ENCODE peak calls at places on chromosomes 6 and 20, in seven cellular contexts. W, Y, T, E, L, U and K are unnamed samples.

GRCh38 chr6:29563435-29563834 is 3.9 kb upstream of the UBD start:
- DNase-seq in Y (no peak), T (no peak), L (no peak), W (no peak), U (no peak), E (no peak), K (no peak)

GRCh38 chr6:1988843-1989242 is 256.6 kb downstream of the GMDS start:
- DNase-seq in W (no peak), Y (no peak), U (no peak), L (no peak), T (no peak), E (no peak), K (no peak)

GRCh38 chr6:16299861-16300260 is 61.5 kb downstream of the GMPR start:
- DNase-seq in W (no peak), U (no peak), Y (no peak), L (no peak), T (no peak), E (no peak), K (no peak)

GRCh38 chr20:58233881-58234528 is 5.6 kb upstream of the ANKRD60 start:
- DNase-seq in W (no peak), U (no peak), Y (peak), L (no peak), T (no peak), E (peak), K (peak)

GRCh38 chr20:61725966-61726365 is 339.7 kb downstream of the TAF4 start:
- DNase-seq in W (no peak), U (no peak), Y (no peak), T (no peak), E (no peak), L (no peak), K (no peak)

GRCh38 chr20:23180451-23180921 is 94.4 kb upstream of the CD93 start:
- DNase-seq in E (no peak), L (no peak), T (no peak), Y (no peak), U (peak), W (no peak), K (no peak)

GRCh38 chr6:137222376-137222775 is 3.2 kb upstream of the IFNGR1 start:
- DNase-seq in U (no peak), W (no peak), L (no peak), Y (no peak), E (peak), T (no peak), K (no peak)

GRCh38 chr20:64247312-64247627 is 8.3 kb upstream of the PCMTD2 start:
- DNase-seq in T (no peak), W (no peak), U (no peak), L (no peak), Y (peak), E (no peak), K (no peak)

GRCh38 chr20:53354314-53354713 is 239.3 kb downstream of the ZNF217 start:
- DNase-seq in L (no peak), E (no peak), T (no peak), U (no peak), Y (no peak), W (no peak), K (no peak)

GRCh38 chr6:170033666-170034065 is 257.2 kb downstream of the DLL1 start:
- DNase-seq in W (no peak), E (no peak), L (no peak), U (no peak), T (no peak), Y (no peak), K (no peak)

GRCh38 chr20:37711987-37712961 is 18.4 kb downstream of the CTNNBL1 start:
- DNase-seq in T (no peak), L (no peak), E (peak), Y (no peak), W (no peak), U (peak), K (no peak)

GRCh38 chr6:85085875-85086274 is 321.5 kb upstream of the TBX18 start:
- DNase-seq in L (no peak), T (no peak), U (no peak), W (no peak), E (no peak), Y (no peak), K (no peak)

GRCh38 chr6:37507082-37507481 is 7.4 kb upstream of the CCDC167 start:
- DNase-seq in Y (no peak), U (no peak), L (no peak), E (no peak), W (no peak), T (no peak), K (no peak)

GRCh38 chr6:70857387-70858077 is 99.3 kb downstream of the B3GAT2 start:
- DNase-seq in U (no peak), E (no peak), W (no peak), T (no peak), L (no peak), Y (no peak), K (no peak)

GRCh38 chr6:76262240-76262639 is 189.8 kb upstream of the IMPG1 start:
- DNase-seq in U (no peak), E (no peak), L (no peak), W (no peak), T (no peak), Y (no peak), K (no peak)
- TF ChIP-seq POLR2A in U (no peak), E (no peak), L (no peak), W (no peak), T (no peak), Y (no peak), K (no peak)

GRCh38 chr20:31594002-31594557 is 11.0 kb upstream of the ID1 start:
- DNase-seq in W (no peak), Y (no peak), U (no peak), T (no peak), E (no peak), L (no peak), K (no peak)

GRCh38 chr20:31595380-31595653 is 9.8 kb upstream of the ID1 start:
- DNase-seq in E (no peak), W (no peak), T (no peak), L (no peak), Y (no peak), U (no peak), K (no peak)

GRCh38 chr20:31594558-31595379 is 10.3 kb upstream of the ID1 start:
- DNase-seq in W (peak), U (peak), T (no peak), L (no peak), E (peak), Y (no peak), K (no peak)

GRCh38 chr20:31595654-31596411 is 9.3 kb upstream of the ID1 start:
- DNase-seq in T (peak), W (peak), L (peak), E (peak), U (peak), Y (peak), K (peak)

GRCh38 chr20:31593221-31594001 is 11.7 kb upstream of the ID1 start:
- DNase-seq in T (peak), U (no peak), L (peak), Y (no peak), E (peak), W (no peak), K (peak)
- TF ChIP-seq POLR2A in T (no peak), U (no peak), L (no peak), Y (no peak), E (no peak), W (peak), K (peak)

GRCh38 chr20:44208770-44209169 is 1.8 kb downstream of the OSER1 start:
- DNase-seq in U (no peak), T (no peak), L (peak), Y (no peak), W (no peak), E (no peak), K (no peak)

GRCh38 chr20:44209691-44210421 is 715 bp downstream of the OSER1 start:
- DNase-seq in Y (no peak), U (no peak), W (peak), L (peak), E (peak), T (no peak), K (no peak)

GRCh38 chr20:44211177-44212039 is 837 bp upstream of the OSER1 start:
- DNase-seq in E (no peak), Y (no peak), U (no peak), T (no peak), L (peak), W (peak), K (no peak)

GRCh38 chr20:44212792-44213191 is 2.2 kb upstream of the OSER1 start:
- DNase-seq in E (no peak), Y (no peak), U (no peak), T (no peak), L (peak), W (no peak), K (no peak)

DNA sequence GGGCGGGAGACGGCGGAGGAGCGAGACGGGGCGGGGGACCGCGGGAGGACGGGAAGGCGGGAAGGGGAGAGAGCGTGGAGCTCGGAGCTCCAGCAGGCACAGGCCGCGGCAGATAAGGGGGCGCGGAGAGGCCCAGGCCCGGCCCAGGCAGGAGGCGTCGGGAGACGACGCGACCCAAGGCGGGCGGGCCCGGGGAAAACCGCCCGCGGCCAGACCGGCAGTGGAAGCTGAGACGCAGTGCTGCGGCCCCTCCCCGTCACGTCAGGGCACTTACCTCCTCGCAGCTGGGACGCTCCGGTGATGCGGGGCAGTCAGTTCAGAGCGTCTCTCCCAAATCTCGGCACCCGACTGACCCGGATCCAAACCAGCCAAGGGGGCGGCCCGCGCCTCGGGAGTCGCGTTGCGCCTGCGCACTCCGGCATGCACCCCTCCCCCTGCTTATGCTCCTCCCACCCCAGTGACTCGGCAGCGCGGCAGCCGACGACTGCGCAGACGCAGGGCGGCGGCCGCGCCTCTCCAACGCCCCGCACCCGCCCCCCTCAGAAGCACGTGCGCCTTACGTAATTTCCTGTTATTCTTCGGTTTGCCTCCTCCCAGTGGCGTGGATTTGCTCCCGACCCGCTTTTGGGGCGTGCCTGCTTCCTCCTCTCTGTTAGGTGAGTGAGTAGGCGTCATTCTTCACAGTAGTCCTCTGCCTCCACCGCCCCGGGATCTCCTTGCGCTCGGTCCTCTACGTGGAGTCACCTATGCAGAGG is at the start of gene OSER1:
- DNase-seq in E (peak), U (peak), W (peak), L (peak), T (peak), Y (peak), K (peak)
- TF ChIP-seq POLR2A in E (peak), U (peak), W (peak), L (peak), T (peak), Y (peak), K (peak)

DNA sequence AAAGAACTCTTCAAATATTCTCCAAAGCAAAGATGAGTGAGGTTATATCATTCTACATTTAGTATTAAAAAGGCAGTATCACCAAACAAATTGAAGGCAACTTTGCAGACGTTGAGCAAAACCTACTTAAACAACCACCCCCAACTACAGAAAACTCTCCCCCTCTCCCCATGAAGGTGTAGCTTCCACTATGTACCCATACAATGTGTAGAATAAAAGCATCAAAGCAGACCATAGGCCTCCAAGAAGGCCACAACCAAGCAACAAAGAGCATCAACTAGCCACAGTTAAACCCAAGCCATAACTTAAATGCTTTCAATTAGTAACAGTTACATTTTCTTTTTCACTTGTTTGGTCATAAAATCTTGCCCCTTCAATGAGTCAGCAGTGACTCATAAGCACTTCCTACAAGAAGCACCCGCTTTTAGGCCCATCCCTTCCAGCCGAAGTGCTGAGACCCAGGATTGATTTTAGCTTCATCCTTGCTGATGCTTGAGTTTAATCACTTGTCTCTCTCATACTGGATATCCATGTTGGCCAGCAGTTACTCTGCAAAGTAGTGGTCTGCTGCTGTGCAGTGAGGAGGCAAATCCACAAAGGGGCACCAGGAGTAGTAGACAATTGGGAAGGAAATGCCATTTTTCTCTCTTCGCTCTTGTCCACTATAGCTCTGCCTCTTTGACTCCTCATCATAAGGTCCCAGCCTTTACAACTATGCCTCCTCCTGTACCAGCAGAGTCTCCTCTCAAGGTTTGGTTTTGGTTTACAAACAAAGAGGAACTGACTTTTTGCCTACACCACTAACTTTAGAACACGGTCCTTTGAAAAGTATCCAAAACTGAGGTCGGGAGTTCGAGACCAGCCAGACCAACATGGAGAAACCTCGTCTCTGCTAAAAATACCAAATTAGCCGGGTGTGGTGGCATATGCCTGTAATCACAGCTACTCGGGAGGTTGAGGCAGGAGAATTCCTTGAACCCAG is 8.4 kb upstream of the NUP153 start:
- DNase-seq in W (peak), Y (no peak), E (peak), U (no peak), T (peak), L (peak), K (no peak)
- TF ChIP-seq POLR2A in W (no peak), Y (no peak), E (no peak), U (no peak), T (no peak), L (no peak), K (no peak)

GRCh38 chr6:34583461-34583860 is 27.3 kb upstream of the SPDEF start:
- DNase-seq in Y (no peak), T (no peak), W (no peak), L (no peak), U (no peak), E (no peak), K (no peak)
- TF ChIP-seq POLR2A in Y (no peak), T (no peak), W (no peak), L (no peak), U (no peak), E (no peak), K (no peak)

DNA sequence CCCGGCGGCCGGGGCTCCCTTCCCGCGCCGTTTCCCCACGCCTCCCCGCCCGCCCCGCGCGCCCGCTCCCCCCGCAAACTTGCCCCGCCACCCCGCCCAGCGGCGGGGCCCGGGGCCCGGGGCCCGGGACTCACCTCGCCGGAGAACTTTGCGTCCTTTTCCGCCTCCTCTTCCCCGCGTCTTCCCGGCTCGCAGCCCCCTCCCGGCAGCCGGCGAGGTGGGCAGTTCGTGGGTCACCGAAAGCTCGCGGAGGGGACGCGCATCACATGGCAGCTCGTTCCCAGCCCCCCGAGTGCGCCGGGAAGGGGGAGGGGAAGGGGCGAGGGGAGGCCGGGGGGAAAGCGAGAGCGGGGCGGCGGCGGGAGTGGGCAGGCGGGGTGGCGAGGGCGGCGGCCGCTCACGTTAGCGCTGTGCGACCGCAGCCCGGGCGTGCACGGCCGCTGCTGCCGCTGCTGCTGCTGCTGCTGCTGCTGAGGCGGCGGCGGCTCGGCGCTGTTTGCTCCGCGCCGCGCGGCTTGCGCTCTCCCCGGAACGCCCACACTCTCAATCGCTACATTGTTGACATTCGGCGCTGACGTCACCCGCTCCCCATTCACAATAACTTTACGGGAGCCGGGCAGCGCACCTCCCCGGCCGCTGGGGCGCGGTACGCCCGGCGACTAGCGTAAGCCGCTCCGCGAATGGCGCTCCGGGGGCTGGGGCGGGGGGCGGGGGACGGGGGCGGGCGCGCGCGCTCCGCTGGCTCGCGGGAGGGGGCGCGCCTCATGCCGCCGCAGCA is at the start of gene BACH2:
- DNase-seq in E (peak), U (peak), W (peak), T (peak), Y (peak), L (peak), K (no peak)
- TF ChIP-seq POLR2A in E (no peak), U (no peak), W (peak), T (no peak), Y (peak), L (peak), K (no peak)